ENCODE peak calls at places on chromosomes 2 and 18, in ten cellular contexts. U, O, Z, E, G, F, Q, I, B and L are unnamed samples.

GRCh38 chr2:116719841-116720240 is 1094.7 kb upstream of the DDX18 start:
- DNase-seq in U (no peak), O (no peak), Z (peak), E (no peak), G (peak), F (no peak), Q (no peak), I (no peak), B (no peak), L (no peak)

GRCh38 chr18:46226461-46226860 is 122.3 kb downstream of the HAUS1 start:
- DNase-seq in U (no peak), O (no peak), Z (no peak), E (no peak), G (no peak), F (no peak), Q (no peak), I (no peak), B (no peak), L (no peak)

GRCh38 chr2:85846411-85846810 is 42.4 kb downstream of the ST3GAL5 start:
- DNase-seq in U (no peak), O (no peak), Z (no peak), E (no peak), G (peak), F (no peak), Q (no peak), I (peak), B (no peak), L (no peak)

GRCh38 chr2:241922396-241922795 is 52.9 kb downstream of the RTP5 start:
- DNase-seq in U (no peak), O (no peak), Z (no peak), E (no peak), G (no peak), F (no peak), Q (no peak), I (no peak), B (no peak), L (no peak)

GRCh38 chr2:59413751-59414570 is 1139.5 kb downstream of the BCL11A start:
- DNase-seq in U (no peak), O (no peak), Z (no peak), E (no peak), G (no peak), F (no peak), Q (no peak), I (no peak), B (no peak), L (no peak)

GRCh38 chr2:54773838-54774237 is 50.4 kb downstream of the EML6 start:
- DNase-seq in U (no peak), O (no peak), Z (no peak), E (no peak), G (no peak), F (no peak), Q (no peak), I (no peak), B (no peak), L (no peak)

GRCh38 chr2:203951366-203951902 is 14.9 kb downstream of the ICOS start:
- DNase-seq in U (no peak), O (no peak), Z (no peak), E (no peak), G (no peak), F (no peak), Q (no peak), I (no peak), B (peak), L (no peak)

GRCh38 chr2:230564805-230565779 is 147.6 kb upstream of the CAB39 start:
- DNase-seq in U (peak), O (no peak), Z (no peak), E (no peak), G (no peak), F (no peak), Q (no peak), I (no peak), B (peak), L (no peak)

GRCh38 chr2:234488913-234489451 is 7.9 kb downstream of the ARL4C start:
- DNase-seq in U (no peak), O (no peak), Z (no peak), E (no peak), G (no peak), F (no peak), Q (no peak), I (no peak), B (peak), L (no peak)

GRCh38 chr18:12422936-12423335 is 15.2 kb downstream of the PRELID3A start:
- DNase-seq in U (no peak), O (no peak), Z (no peak), E (no peak), G (no peak), F (no peak), Q (no peak), I (no peak), B (no peak), L (peak)

GRCh38 chr18:63119647-63120046 is 199.9 kb downstream of the BCL2 start:
- DNase-seq in U (peak), O (no peak), Z (peak), E (no peak), G (peak), F (no peak), Q (no peak), I (no peak), B (no peak), L (no peak)

GRCh38 chr2:223613017-223613950 is 11.1 kb upstream of the SCG2 start:
- DNase-seq in U (peak), O (peak), Z (peak), E (peak), G (peak), F (peak), Q (peak), I (peak), B (no peak), L (peak)

GRCh38 chr2:230224458-230224857 is 1.1 kb upstream of the SP140 start:
- DNase-seq in U (no peak), O (no peak), Z (no peak), E (no peak), G (no peak), F (no peak), Q (no peak), I (no peak), B (no peak), L (no peak)

GRCh38 chr18:78688916-78689315 is 290.7 kb upstream of the SALL3 start:
- DNase-seq in U (no peak), O (no peak), Z (no peak), E (no peak), G (no peak), F (no peak), Q (no peak), I (no peak), B (no peak), L (no peak)

GRCh38 chr2:223860809-223861738 is 23.7 kb upstream of the AP1S3 start:
- DNase-seq in U (no peak), O (no peak), Z (no peak), E (no peak), G (peak), F (no peak), Q (no peak), I (no peak), B (no peak), L (no peak)

GRCh38 chr2:55581875-55582547 is 35.4 kb downstream of the PPP4R3B start:
- DNase-seq in U (no peak), O (no peak), Z (peak), E (no peak), G (peak), F (no peak), Q (no peak), I (no peak), B (no peak), L (no peak)

GRCh38 chr2:172404824-172405223 is 22.6 kb upstream of the ITGA6 start:
- DNase-seq in U (no peak), O (no peak), Z (peak), E (no peak), G (peak), F (no peak), Q (no peak), I (no peak), B (no peak), L (no peak)

GRCh38 chr2:239822146-239822945 is 202.8 kb downstream of the NDUFA10 start:
- DNase-seq in U (no peak), O (peak), Z (no peak), E (no peak), G (no peak), F (no peak), Q (no peak), I (peak), B (no peak), L (peak)

GRCh38 chr2:88342749-88343148 is 109.7 kb downstream of the FOXI3 start:
- DNase-seq in U (no peak), O (no peak), Z (no peak), E (no peak), G (no peak), F (no peak), Q (no peak), I (no peak), B (no peak), L (no peak)

GRCh38 chr2:26606847-26607190 is 34.3 kb downstream of the CIB4 start:
- DNase-seq in U (no peak), O (no peak), Z (peak), E (no peak), G (no peak), F (no peak), Q (no peak), I (no peak), B (no peak), L (peak)

GRCh38 chr2:230140667-230141066 is 71.9 kb upstream of the SLC16A14 start:
- DNase-seq in U (no peak), O (no peak), Z (no peak), E (no peak), G (no peak), F (no peak), Q (no peak), I (no peak), B (no peak), L (no peak)

GRCh38 chr18:79888016-79888415 is 63.4 kb downstream of the SLC66A2 start:
- DNase-seq in U (no peak), O (no peak), Z (no peak), E (no peak), G (no peak), F (no peak), Q (no peak), I (no peak), B (no peak), L (peak)

GRCh38 chr2:240369725-240370585 is 65.5 kb upstream of the GPC1 start:
- DNase-seq in U (peak), O (peak), Z (peak), E (no peak), G (peak), F (peak), Q (peak), I (peak), B (no peak), L (peak)

GRCh38 chr2:12613137-12613912 is 103.4 kb upstream of the TRIB2 start:
- DNase-seq in U (no peak), O (no peak), Z (no peak), E (no peak), G (no peak), F (no peak), Q (no peak), I (no peak), B (no peak), L (no peak)

GRCh38 chr18:70363861-70364260 is 75.0 kb downstream of the SOCS6 start:
- DNase-seq in U (no peak), O (no peak), Z (peak), E (no peak), G (no peak), F (no peak), Q (no peak), I (no peak), B (no peak), L (no peak)

GRCh38 chr2:33924770-33925169 is 325.7 kb upstream of the FAM98A start:
- DNase-seq in U (no peak), O (no peak), Z (no peak), E (no peak), G (no peak), F (no peak), Q (no peak), I (no peak), B (no peak), L (no peak)

GRCh38 chr2:64866797-64867196 is 122.4 kb upstream of the SLC1A4 start:
- DNase-seq in U (peak), O (peak), Z (peak), E (peak), G (peak), F (peak), Q (no peak), I (no peak), B (no peak), L (no peak)

GRCh38 chr2:138252587-138252986 is 249.0 kb upstream of the SPOPL start:
- DNase-seq in U (no peak), O (no peak), Z (no peak), E (no peak), G (no peak), F (no peak), Q (no peak), I (no peak), B (no peak), L (no peak)

GRCh38 chr2:73089270-73090030 is 17.9 kb upstream of the SFXN5 start:
- DNase-seq in U (peak), O (peak), Z (peak), E (no peak), G (peak), F (peak), Q (peak), I (peak), B (no peak), L (no peak)

GRCh38 chr2:179211355-179211754 is 53.3 kb downstream of the SESTD1 start:
- DNase-seq in U (no peak), O (no peak), Z (no peak), E (no peak), G (no peak), F (no peak), Q (no peak), I (no peak), B (no peak), L (no peak)

GRCh38 chr2:62270728-62271127 is 74.8 kb downstream of the B3GNT2 start:
- DNase-seq in U (peak), O (peak), Z (peak), E (no peak), G (peak), F (peak), Q (peak), I (no peak), B (no peak), L (no peak)

GRCh38 chr18:67081866-67082265 is 434.7 kb downstream of the DSEL start:
- DNase-seq in U (no peak), O (no peak), Z (no peak), E (no peak), G (no peak), F (no peak), Q (no peak), I (no peak), B (no peak), L (no peak)

GRCh38 chr2:233267516-233268245 is 16.2 kb downstream of the ATG16L1 start:
- DNase-seq in U (no peak), O (no peak), Z (peak), E (peak), G (no peak), F (no peak), Q (no peak), I (no peak), B (peak), L (no peak)

GRCh38 chr2:149645391-149645790 is 57.8 kb upstream of the MMADHC start:
- DNase-seq in U (peak), O (no peak), Z (no peak), E (no peak), G (peak), F (no peak), Q (no peak), I (no peak), B (no peak), L (no peak)

GRCh38 chr2:97005353-97005752 is 19.0 kb upstream of the FAM178B start:
- DNase-seq in U (peak), O (no peak), Z (no peak), E (no peak), G (no peak), F (no peak), Q (no peak), I (no peak), B (no peak), L (no peak)

GRCh38 chr2:187842978-187843847 is 289.0 kb upstream of the TFPI start:
- DNase-seq in U (peak), O (no peak), Z (peak), E (no peak), G (peak), F (no peak), Q (no peak), I (no peak), B (no peak), L (no peak)

GRCh38 chr2:74278176-74278575 is 65.0 kb downstream of the SLC4A5 start:
- DNase-seq in U (no peak), O (no peak), Z (peak), E (no peak), G (no peak), F (no peak), Q (no peak), I (no peak), B (no peak), L (no peak)
- TF ChIP-seq CTCF in U (no peak), O (no peak), Z (no peak), E (no peak), G (no peak), F (no peak), Q (no peak), I (no peak), B (no peak), L (no peak)

GRCh38 chr2:68734688-68735525 is at the start of gene ARHGAP25:
- DNase-seq in U (no peak), O (no peak), Z (peak), E (no peak), G (no peak), F (no peak), Q (no peak), I (no peak), B (peak), L (no peak)
- TF ChIP-seq CTCF in U (no peak), O (no peak), Z (no peak), E (no peak), G (no peak), F (no peak), Q (no peak), I (no peak), B (no peak), L (no peak)

GRCh38 chr2:58131191-58132011 is 84.8 kb downstream of the VRK2 start:
- DNase-seq in U (no peak), O (peak), Z (peak), E (no peak), G (peak), F (peak), Q (no peak), I (no peak), B (no peak), L (no peak)
- TF ChIP-seq CTCF in U (no peak), O (no peak), Z (no peak), E (no peak), G (peak), F (no peak), Q (no peak), I (peak), B (no peak), L (no peak)

DNA sequence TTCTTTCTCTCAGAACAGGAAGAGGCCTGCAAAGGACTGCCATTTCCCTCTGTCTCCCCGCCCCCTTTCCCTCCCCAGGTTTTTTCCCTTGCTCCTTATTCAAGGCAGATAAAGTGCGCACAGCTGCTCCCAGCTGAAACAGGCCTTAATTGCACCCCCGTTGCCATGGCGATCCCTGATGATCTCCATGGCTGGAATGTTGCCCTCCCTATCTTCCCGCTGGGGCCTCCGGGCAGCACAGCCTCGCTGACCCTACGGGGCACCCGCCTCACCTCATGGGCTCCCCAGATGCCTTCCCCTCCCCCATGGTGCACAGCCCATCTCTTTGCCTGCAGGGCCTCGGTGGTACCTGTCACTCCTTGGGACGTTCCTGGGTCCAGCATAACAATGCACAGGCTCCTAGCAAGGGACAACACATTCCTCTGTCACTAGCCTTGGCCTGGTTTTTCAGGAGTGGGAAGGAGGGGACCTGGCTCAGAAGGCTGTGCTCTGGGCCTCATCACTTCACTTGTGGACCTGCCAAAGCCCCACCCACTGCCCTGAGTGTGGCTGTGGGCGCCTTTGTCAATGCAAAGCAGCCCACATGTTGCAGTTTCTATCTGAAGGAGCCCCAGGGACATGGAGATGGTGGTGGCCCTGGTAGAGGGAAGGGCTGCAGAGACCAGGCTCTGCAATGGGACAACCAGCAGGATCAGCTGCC is 115.0 kb downstream of the CELF4 start:
- DNase-seq in U (no peak), O (peak), Z (peak), E (no peak), G (no peak), F (peak), Q (peak), I (no peak), B (no peak), L (no peak)
- TF ChIP-seq CTCF in U (no peak), O (no peak), Z (no peak), E (no peak), G (no peak), F (no peak), Q (no peak), I (no peak), B (no peak), L (no peak)

GRCh38 chr18:22169011-22169888 is at the start of gene GATA6:
- DNase-seq in U (peak), O (peak), Z (peak), E (peak), G (peak), F (peak), Q (peak), I (peak), B (peak), L (peak)
- TF ChIP-seq CTCF in U (peak), O (peak), Z (peak), E (no peak), G (peak), F (peak), Q (no peak), I (peak), B (peak), L (peak)